ENCODE peak calls at places on chromosomes 4 and X, in seven cellular contexts. X, V, P, N, T, E and K are unnamed samples.

GRCh38 chr4:151690884-151691283 is 69.9 kb downstream of the GATB start:
- DNase-seq in T (no peak), E (no peak), X (no peak), V (no peak), N (no peak), P (no peak), K (no peak)

GRCh38 chr4:94507281-94507680 is 55.5 kb downstream of the PDLIM5 start:
- DNase-seq in T (no peak), E (no peak), X (no peak), V (no peak), P (no peak), N (no peak), K (no peak)

GRCh38 chr4:81919238-81919637 is 447.5 kb upstream of the RASGEF1B start:
- DNase-seq in N (no peak), E (no peak), T (peak), V (peak), P (no peak), X (peak), K (no peak)

GRCh38 chr4:170420255-170420693 is 330.5 kb upstream of the AADAT start:
- DNase-seq in T (no peak), X (peak), N (no peak), V (no peak), E (no peak), P (no peak), K (no peak)

GRCh38 chr4:87493147-87493546 is 36.0 kb downstream of the SPARCL1 start:
- DNase-seq in V (no peak), P (no peak), T (no peak), X (no peak), N (no peak), E (no peak), K (no peak)

GRCh38 chrX:14027511-14028019 is 2.1 kb downstream of the GEMIN8 start:
- DNase-seq in P (no peak), T (no peak), E (no peak), V (no peak), N (no peak), X (peak), K (peak)

GRCh38 chr4:99033956-99034355 is 38.4 kb downstream of the METAP1 start:
- DNase-seq in X (no peak), E (no peak), P (no peak), T (no peak), N (no peak), V (no peak), K (peak)

GRCh38 chr4:73735231-73735630 is 5.1 kb upstream of the CXCL8 start:
- DNase-seq in E (no peak), V (no peak), N (no peak), P (no peak), X (peak), T (no peak), K (no peak)

GRCh38 chr4:39341075-39341725 is 25.0 kb downstream of the RFC1 start:
- DNase-seq in V (no peak), N (no peak), E (no peak), X (no peak), P (no peak), T (no peak), K (no peak)

GRCh38 chr4:101346562-101347266 is 612 bp downstream of the PPP3CA start:
- DNase-seq in E (peak), V (no peak), P (peak), N (peak), T (no peak), X (peak), K (peak)

GRCh38 chrX:155819966-155820491 is 61.1 kb upstream of the VAMP7 start:
- DNase-seq in P (no peak), T (peak), V (peak), E (no peak), X (peak), N (peak), K (peak)

GRCh38 chr4:124862261-124862660 is 149.7 kb upstream of the ANKRD50 start:
- DNase-seq in V (no peak), E (no peak), P (no peak), T (no peak), X (no peak), N (no peak), K (peak)

GRCh38 chrX:134171661-134172587 is 65.1 kb upstream of the CCDC160 start:
- DNase-seq in X (no peak), N (peak), P (no peak), T (no peak), E (no peak), V (peak), K (no peak)

GRCh38 chr4:125317526-125317880 is 2.7 kb downstream of the FAT4 start:
- DNase-seq in P (no peak), T (no peak), E (no peak), N (no peak), V (no peak), X (no peak), K (peak)

GRCh38 chr4:60913646-60914045 is 286.5 kb upstream of the ADGRL3 start:
- DNase-seq in E (no peak), V (no peak), T (no peak), N (no peak), X (no peak), P (no peak), K (no peak)

GRCh38 chrX:38192007-38192625 is 28.6 kb downstream of the SRPX start:
- DNase-seq in T (no peak), V (no peak), E (no peak), P (no peak), N (no peak), X (peak), K (peak)

GRCh38 chr4:5812506-5813229 is 80.2 kb downstream of the CRMP1 start:
- DNase-seq in P (no peak), V (peak), T (peak), N (no peak), E (no peak), X (peak), K (peak)

GRCh38 chr4:2331519-2332200 is 69.8 kb upstream of the MXD4 start:
- DNase-seq in V (no peak), N (no peak), E (no peak), P (no peak), T (no peak), X (no peak), K (no peak)

GRCh38 chrX:34848281-34848680 is 94.3 kb upstream of the FAM47B start:
- DNase-seq in V (no peak), P (no peak), X (no peak), E (no peak), T (no peak), N (no peak), K (no peak)

GRCh38 chr4:139301821-139302611 is at the start of gene NDUFC1:
- DNase-seq in X (peak), E (no peak), V (peak), T (peak), N (peak), P (no peak), K (peak)

GRCh38 chr4:9996319-9997110 is 24.8 kb downstream of the SLC2A9 start:
- DNase-seq in E (no peak), V (no peak), X (no peak), P (no peak), N (no peak), T (no peak), K (no peak)

GRCh38 chr4:142194905-142195304 is 558.5 kb downstream of the IL15 start:
- DNase-seq in E (no peak), X (no peak), V (no peak), T (no peak), N (no peak), P (no peak), K (no peak)

GRCh38 chr4:186037692-186038658 is 31.0 kb upstream of the TLR3 start:
- DNase-seq in T (peak), X (peak), N (peak), P (no peak), E (no peak), V (peak), K (peak)

GRCh38 chr4:188218392-188218791 is 79.2 kb downstream of the TRIML1 start:
- DNase-seq in X (no peak), T (no peak), E (no peak), P (no peak), N (no peak), V (no peak), K (no peak)

GRCh38 chr4:188178276-188178675 is 39.0 kb downstream of the TRIML1 start:
- DNase-seq in N (no peak), E (no peak), P (no peak), V (no peak), T (no peak), X (no peak), K (no peak)

GRCh38 chrX:55489315-55490009 is at the start of gene USP51:
- DNase-seq in E (no peak), N (no peak), V (no peak), P (no peak), T (no peak), X (no peak), K (no peak)

GRCh38 chrX:136754641-136755040 is 26.1 kb downstream of the ARHGEF6 start:
- DNase-seq in P (no peak), T (no peak), E (no peak), N (no peak), X (peak), V (peak), K (peak)

GRCh38 chr4:159048166-159048886 is 54.6 kb upstream of the RAPGEF2 start:
- DNase-seq in E (no peak), X (no peak), P (no peak), T (no peak), N (no peak), V (no peak), K (peak)

GRCh38 chr4:1015179-1015578 is 3.8 kb downstream of the FGFRL1 start:
- DNase-seq in X (no peak), P (no peak), N (no peak), E (no peak), T (no peak), V (no peak), K (no peak)